ENCODE peak calls at places on chromosomes 6 and 20, in four cellular contexts. One of them, this sample, is unnamed.

GRCh38 chr6:33607784-33608161 is 13.3 kb upstream of the ITPR3 start:
- DNase-seq in fibroblast of lung: no peak
- DNase-seq in A549: peak
- DNase-seq in epithelial cell of esophagus: peak
- DNase-seq in this sample: no peak

GRCh38 chr20:22394583-22394982 is 189.8 kb downstream of the FOXA2 start:
- DNase-seq in fibroblast of lung: no peak
- DNase-seq in A549: no peak
- DNase-seq in epithelial cell of esophagus: peak
- DNase-seq in this sample: no peak

GRCh38 chr6:161274488-161274858 is 612 bp upstream of the AGPAT4 start:
- DNase-seq in fibroblast of lung: no peak
- DNase-seq in A549: no peak
- DNase-seq in epithelial cell of esophagus: no peak
- DNase-seq in this sample: no peak

GRCh38 chr6:115613488-115613887 is 447.2 kb downstream of the FRK start:
- DNase-seq in fibroblast of lung: peak
- DNase-seq in A549: no peak
- DNase-seq in epithelial cell of esophagus: no peak
- DNase-seq in this sample: peak

GRCh38 chr6:118776607-118777549 is 117.1 kb upstream of the ASF1A start:
- DNase-seq in fibroblast of lung: peak
- DNase-seq in A549: peak
- DNase-seq in epithelial cell of esophagus: peak
- DNase-seq in this sample: peak

GRCh38 chr6:166169549-166170421 is 2.1 kb upstream of the TBXT start:
- DNase-seq in fibroblast of lung: no peak
- DNase-seq in A549: no peak
- DNase-seq in epithelial cell of esophagus: no peak
- DNase-seq in this sample: no peak

GRCh38 chr20:24783631-24784492 is 165.2 kb upstream of the CST7 start:
- DNase-seq in fibroblast of lung: no peak
- DNase-seq in A549: no peak
- DNase-seq in epithelial cell of esophagus: no peak
- DNase-seq in this sample: no peak

GRCh38 chr6:154399097-154399496 is 42.5 kb upstream of the IPCEF1 start:
- DNase-seq in fibroblast of lung: no peak
- DNase-seq in A549: no peak
- DNase-seq in epithelial cell of esophagus: peak
- DNase-seq in this sample: peak

GRCh38 chr20:34644951-34645350 is 31.9 kb downstream of the PIGU start:
- DNase-seq in fibroblast of lung: no peak
- DNase-seq in A549: no peak
- DNase-seq in epithelial cell of esophagus: no peak
- DNase-seq in this sample: no peak

GRCh38 chr6:52547647-52548352 is 29.1 kb downstream of the TRAM2 start:
- DNase-seq in fibroblast of lung: peak
- DNase-seq in A549: no peak
- DNase-seq in epithelial cell of esophagus: no peak
- DNase-seq in this sample: peak

GRCh38 chr6:140050232-140050995 is 676.0 kb upstream of the CITED2 start:
- DNase-seq in fibroblast of lung: peak
- DNase-seq in A549: no peak
- DNase-seq in epithelial cell of esophagus: peak
- DNase-seq in this sample: peak

GRCh38 chr20:48912065-48912464 is 9.4 kb upstream of the ARFGEF2 start:
- DNase-seq in fibroblast of lung: no peak
- DNase-seq in A549: no peak
- DNase-seq in epithelial cell of esophagus: no peak
- DNase-seq in this sample: no peak

GRCh38 chr20:4160761-4161305 is 145.5 kb upstream of the RNF24 start:
- DNase-seq in fibroblast of lung: peak
- DNase-seq in A549: no peak
- DNase-seq in epithelial cell of esophagus: peak
- DNase-seq in this sample: no peak

GRCh38 chr6:134031696-134032255 is 20.6 kb downstream of the SLC2A12 start:
- DNase-seq in fibroblast of lung: peak
- DNase-seq in A549: no peak
- DNase-seq in epithelial cell of esophagus: peak
- DNase-seq in this sample: no peak

GRCh38 chr6:26613717-26614683 is 17.2 kb downstream of the ABT1 start:
- DNase-seq in fibroblast of lung: no peak
- DNase-seq in A549: no peak
- DNase-seq in epithelial cell of esophagus: peak
- DNase-seq in this sample: no peak

GRCh38 chr6:35139924-35140524 is 1.1 kb downstream of the TCP11 start:
- DNase-seq in fibroblast of lung: peak
- DNase-seq in A549: peak
- DNase-seq in epithelial cell of esophagus: peak
- DNase-seq in this sample: peak

GRCh38 chr20:63533871-63534393 is 3.2 kb downstream of the PTK6 start:
- DNase-seq in fibroblast of lung: no peak
- DNase-seq in A549: no peak
- DNase-seq in epithelial cell of esophagus: peak
- DNase-seq in this sample: no peak

GRCh38 chr6:57301755-57302154 is 15.7 kb upstream of the PRIM2 start:
- DNase-seq in fibroblast of lung: no peak
- DNase-seq in A549: no peak
- DNase-seq in epithelial cell of esophagus: no peak
- DNase-seq in this sample: no peak

GRCh38 chr20:48783533-48784272 is 44.1 kb downstream of the PREX1 start:
- DNase-seq in fibroblast of lung: peak
- DNase-seq in A549: no peak
- DNase-seq in epithelial cell of esophagus: no peak
- DNase-seq in this sample: no peak

GRCh38 chr6:32983964-32984638 is 15.7 kb downstream of the BRD2 start:
- DNase-seq in fibroblast of lung: no peak
- DNase-seq in A549: no peak
- DNase-seq in epithelial cell of esophagus: no peak
- DNase-seq in this sample: no peak

GRCh38 chr6:11218827-11219826 is 13.3 kb downstream of the NEDD9 start:
- DNase-seq in fibroblast of lung: no peak
- DNase-seq in A549: peak
- DNase-seq in epithelial cell of esophagus: no peak
- DNase-seq in this sample: peak

GRCh38 chr6:165571068-165571682 is 91.9 kb downstream of the PDE10A start:
- DNase-seq in fibroblast of lung: peak
- DNase-seq in A549: no peak
- DNase-seq in epithelial cell of esophagus: peak
- DNase-seq in this sample: peak

GRCh38 chr20:50295762-50296449 is 105.3 kb downstream of the CEBPB start:
- DNase-seq in fibroblast of lung: no peak
- DNase-seq in A549: no peak
- DNase-seq in epithelial cell of esophagus: no peak
- DNase-seq in this sample: no peak

GRCh38 chr6:35804996-35805736 is at the start of gene LHFPL5:
- DNase-seq in fibroblast of lung: peak
- DNase-seq in A549: peak
- DNase-seq in epithelial cell of esophagus: peak
- DNase-seq in this sample: peak

GRCh38 chr20:7980332-7981046 is 39.1 kb downstream of the TMX4 start:
- DNase-seq in fibroblast of lung: peak
- DNase-seq in A549: peak
- DNase-seq in epithelial cell of esophagus: peak
- DNase-seq in this sample: peak

GRCh38 chr6:27188885-27189418 is 58.5 kb upstream of the PRSS16 start:
- DNase-seq in fibroblast of lung: peak
- DNase-seq in A549: peak
- DNase-seq in epithelial cell of esophagus: peak
- DNase-seq in this sample: peak

GRCh38 chr6:13666194-13667105 is 45.2 kb downstream of the RANBP9 start:
- DNase-seq in fibroblast of lung: no peak
- DNase-seq in A549: no peak
- DNase-seq in epithelial cell of esophagus: peak
- DNase-seq in this sample: peak

GRCh38 chr6:97919046-97919445 is 636.0 kb upstream of the MMS22L start:
- DNase-seq in fibroblast of lung: no peak
- DNase-seq in A549: no peak
- DNase-seq in epithelial cell of esophagus: peak
- DNase-seq in this sample: no peak

GRCh38 chr6:114941078-114941477 is 598.3 kb upstream of the HS3ST5 start:
- DNase-seq in fibroblast of lung: no peak
- DNase-seq in A549: no peak
- DNase-seq in epithelial cell of esophagus: no peak
- DNase-seq in this sample: no peak

GRCh38 chr20:63782051-63782471 is 42.5 kb downstream of the SLC2A4RG start:
- DNase-seq in fibroblast of lung: no peak
- DNase-seq in A549: no peak
- DNase-seq in epithelial cell of esophagus: no peak
- DNase-seq in this sample: no peak

GRCh38 chr6:133435065-133435728 is 194.0 kb downstream of the EYA4 start:
- DNase-seq in fibroblast of lung: peak
- DNase-seq in A549: no peak
- DNase-seq in epithelial cell of esophagus: no peak
- DNase-seq in this sample: no peak

GRCh38 chr6:56516003-56516402 is 126.7 kb downstream of the DST start:
- DNase-seq in fibroblast of lung: no peak
- DNase-seq in A549: no peak
- DNase-seq in epithelial cell of esophagus: no peak
- DNase-seq in this sample: no peak

GRCh38 chr20:25173886-25174308 is 21.6 kb upstream of the ENTPD6 start:
- DNase-seq in fibroblast of lung: no peak
- DNase-seq in A549: no peak
- DNase-seq in epithelial cell of esophagus: peak
- DNase-seq in this sample: no peak

GRCh38 chr6:25312703-25313102 is 33.5 kb downstream of the CARMIL1 start:
- DNase-seq in fibroblast of lung: peak
- DNase-seq in A549: no peak
- DNase-seq in epithelial cell of esophagus: peak
- DNase-seq in this sample: peak

GRCh38 chr20:6769953-6770831 is 2.7 kb downstream of the BMP2 start:
- DNase-seq in fibroblast of lung: peak
- DNase-seq in A549: no peak
- DNase-seq in epithelial cell of esophagus: peak
- DNase-seq in this sample: peak

GRCh38 chr20:38033330-38034107 is at the start of the genes RPRD1B and TTI1:
- DNase-seq in fibroblast of lung: peak
- DNase-seq in A549: peak
- DNase-seq in epithelial cell of esophagus: peak
- DNase-seq in this sample: peak

GRCh38 chr6:45577836-45578504 is 200.2 kb upstream of the SUPT3H start:
- DNase-seq in fibroblast of lung: peak
- DNase-seq in A549: no peak
- DNase-seq in epithelial cell of esophagus: no peak
- DNase-seq in this sample: peak

GRCh38 chr6:7086488-7086887 is 21.3 kb upstream of the RREB1 start:
- DNase-seq in fibroblast of lung: peak
- DNase-seq in A549: no peak
- DNase-seq in epithelial cell of esophagus: peak
- DNase-seq in this sample: peak
- H3K4me3 ChIP-seq in fibroblast of lung: peak
- H3K4me3 ChIP-seq in A549: no peak
- H3K4me3 ChIP-seq in epithelial cell of esophagus: no peak
- H3K4me3 ChIP-seq in this sample: peak

GRCh38 chr20:11553603-11554002 is 364.1 kb upstream of the BTBD3 start:
- DNase-seq in fibroblast of lung: peak
- DNase-seq in A549: no peak
- DNase-seq in epithelial cell of esophagus: peak
- DNase-seq in this sample: peak
- TF ChIP-seq CTCF in fibroblast of lung: peak
- TF ChIP-seq CTCF in A549: peak
- TF ChIP-seq CTCF in epithelial cell of esophagus: peak
- TF ChIP-seq CTCF in this sample: peak

GRCh38 chr6:66051812-66052211 is 344.8 kb upstream of the EYS start:
- DNase-seq in fibroblast of lung: no peak
- DNase-seq in A549: no peak
- DNase-seq in epithelial cell of esophagus: no peak
- DNase-seq in this sample: no peak
- H3K4me3 ChIP-seq in fibroblast of lung: no peak
- H3K4me3 ChIP-seq in A549: no peak
- H3K4me3 ChIP-seq in epithelial cell of esophagus: no peak
- H3K4me3 ChIP-seq in this sample: no peak

GRCh38 chr20:13649548-13649947 is 10.8 kb upstream of the TASP1 start:
- DNase-seq in fibroblast of lung: peak
- DNase-seq in A549: no peak
- DNase-seq in epithelial cell of esophagus: no peak
- DNase-seq in this sample: no peak
- TF ChIP-seq CTCF in fibroblast of lung: no peak
- TF ChIP-seq CTCF in A549: no peak
- TF ChIP-seq CTCF in epithelial cell of esophagus: no peak
- TF ChIP-seq CTCF in this sample: no peak

DNA sequence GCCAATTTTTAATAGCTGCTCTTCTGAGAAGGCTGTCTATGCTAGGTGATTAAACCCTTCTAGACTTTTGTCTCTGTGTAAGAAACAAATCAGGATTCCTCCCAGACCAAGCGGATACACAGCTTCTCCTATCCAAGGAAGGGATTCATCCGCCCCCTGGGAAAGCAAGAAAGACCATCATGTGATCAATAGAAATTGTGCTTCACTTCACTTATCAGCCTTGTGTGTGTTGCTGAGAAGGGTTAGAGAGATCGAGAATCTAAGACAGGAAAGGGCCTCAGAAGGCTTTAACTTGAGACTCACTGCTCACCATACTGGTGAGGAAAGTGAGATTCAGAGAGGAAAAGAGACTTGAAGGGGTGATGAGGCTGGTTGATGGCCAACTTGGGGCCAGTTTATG is 1.5 kb downstream of the ABCC10 start:
- DNase-seq in fibroblast of lung: no peak
- DNase-seq in A549: no peak
- DNase-seq in epithelial cell of esophagus: no peak
- DNase-seq in this sample: no peak
- H3K4me3 ChIP-seq in fibroblast of lung: peak
- H3K4me3 ChIP-seq in A549: peak
- H3K4me3 ChIP-seq in epithelial cell of esophagus: peak
- H3K4me3 ChIP-seq in this sample: peak

DNA sequence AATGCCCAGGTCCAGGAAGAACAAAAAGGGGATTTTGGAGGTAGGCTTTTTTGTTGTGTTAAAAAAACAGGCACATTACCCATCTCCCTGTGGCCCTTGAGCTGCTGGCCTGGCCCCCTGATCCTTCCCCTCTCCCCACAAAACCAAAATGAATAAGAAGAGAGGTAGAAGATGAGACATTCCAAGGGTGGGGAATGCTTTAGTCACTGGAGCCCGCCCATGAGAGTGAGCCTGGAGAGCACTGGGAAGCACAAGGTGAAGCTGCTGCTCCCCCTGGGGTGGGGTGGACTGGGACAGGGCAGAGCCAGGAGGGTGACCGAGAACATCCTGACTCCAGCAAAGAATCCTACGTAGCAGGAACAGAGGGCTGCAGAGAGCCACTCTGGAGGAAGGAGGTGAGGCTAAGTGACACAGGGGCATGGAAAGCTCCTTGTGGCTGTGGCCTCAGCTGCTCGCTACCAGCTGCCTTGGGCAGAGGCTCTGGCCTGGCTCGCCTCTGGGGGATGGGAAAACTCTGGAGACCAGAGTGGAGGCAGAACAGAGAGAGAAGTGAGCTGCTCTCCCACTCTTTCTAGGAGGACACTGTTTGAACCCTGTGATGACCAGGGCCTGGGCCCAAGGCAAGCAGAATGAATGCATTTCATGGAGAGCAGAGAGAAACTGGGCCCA is 48.3 kb downstream of the AKAP7 start:
- DNase-seq in fibroblast of lung: no peak
- DNase-seq in A549: no peak
- DNase-seq in epithelial cell of esophagus: no peak
- DNase-seq in this sample: no peak
- TF ChIP-seq CTCF in fibroblast of lung: no peak
- TF ChIP-seq CTCF in A549: no peak
- TF ChIP-seq CTCF in epithelial cell of esophagus: no peak
- TF ChIP-seq CTCF in this sample: no peak